ENCODE peak calls at places on chromosome 1, in four cellular contexts. C is K562, T is HepG2, W is SK-N-SH. H is an unnamed sample.

GRCh38 chr1:53125122-53125521 is 17.3 kb downstream of the SLC1A7 start:
- DNase-seq in T (no peak), C (no peak), W (no peak), H (no peak)

GRCh38 chr1:16028237-16029002 is 6.6 kb downstream of the CLCNKA start:
- DNase-seq in W (no peak), C (peak; percentile 43), T (no peak), H (no peak)

GRCh38 chr1:65527211-65527610 is 106.7 kb downstream of the LEPR start:
- DNase-seq in T (no peak), W (peak; percentile 70), C (no peak), H (no peak)

GRCh38 chr1:234638832-234639799 is 29.1 kb upstream of the IRF2BP2 start:
- DNase-seq in W (no peak), T (peak; percentile 98), C (no peak), H (no peak)

GRCh38 chr1:9996624-9997582 is at the start of gene RBP7:
- DNase-seq in W (peak; percentile 75), T (no peak), C (peak; percentile 69), H (no peak)

GRCh38 chr1:245225267-245225666 is 70.5 kb downstream of the KIF26B start:
- DNase-seq in W (no peak), C (no peak), T (no peak), H (no peak)

GRCh38 chr1:41313661-41314131 is 47.5 kb upstream of the FOXO6 start:
- DNase-seq in C (peak; percentile 71), T (peak; percentile 24), W (peak; percentile 47), H (no peak)

GRCh38 chr1:167629681-167630567 is at the start of gene RCSD1:
- DNase-seq in W (peak; percentile 78), C (peak; percentile 91), T (no peak), H (no peak)

GRCh38 chr1:156692958-156693857 is 12.2 kb downstream of the CRABP2 start:
- DNase-seq in W (no peak), T (peak; percentile 23), C (peak; percentile 80), H (no peak)

GRCh38 chr1:230361941-230362340 is 64.2 kb downstream of the PGBD5 start:
- DNase-seq in W (peak; percentile 47), C (no peak), T (no peak), H (no peak)

GRCh38 chr1:22315315-22316078 is 136.2 kb upstream of the ZBTB40 start:
- DNase-seq in T (no peak), W (peak; percentile 56), C (no peak), H (no peak)

GRCh38 chr1:187261637-187262036 is 432.9 kb downstream of the PLA2G4A start:
- DNase-seq in C (no peak), W (no peak), T (no peak), H (no peak)

GRCh38 chr1:183235503-183235902 is 49.4 kb downstream of the LAMC2 start:
- DNase-seq in W (no peak), T (no peak), C (no peak), H (no peak)

GRCh38 chr1:48916121-48917069 is 139.7 kb upstream of the BEND5 start:
- DNase-seq in W (peak; percentile 63), C (peak; percentile 41), T (peak; percentile 29), H (no peak)

GRCh38 chr1:235998812-235999211 is 66.1 kb downstream of the NID1 start:
- DNase-seq in W (no peak), C (no peak), T (no peak), H (peak; percentile 74)

GRCh38 chr1:208132287-208132882 is 111.8 kb downstream of the PLXNA2 start:
- DNase-seq in W (peak; percentile 72), C (peak; percentile 96), T (peak; percentile 54), H (peak; percentile 9)

GRCh38 chr1:36652011-36652410 is 169.3 kb upstream of the CSF3R start:
- DNase-seq in T (no peak), W (no peak), C (no peak), H (no peak)

GRCh38 chr1:173570370-173571030 is 32.4 kb downstream of the SLC9C2 start:
- DNase-seq in W (no peak), T (no peak), C (no peak), H (peak; percentile 9)

GRCh38 chr1:74729741-74730478 is 2.9 kb downstream of the CRYZ start:
- DNase-seq in T (peak; percentile 80), W (peak; percentile 16), C (peak; percentile 42), H (no peak)

GRCh38 chr1:43711524-43712386 is 4.4 kb downstream of the ST3GAL3 start:
- DNase-seq in T (no peak), C (no peak), W (no peak), H (no peak)
- TF ChIP-seq NFIC in T (no peak), C (no peak), W (no peak), H (no peak)

DNA sequence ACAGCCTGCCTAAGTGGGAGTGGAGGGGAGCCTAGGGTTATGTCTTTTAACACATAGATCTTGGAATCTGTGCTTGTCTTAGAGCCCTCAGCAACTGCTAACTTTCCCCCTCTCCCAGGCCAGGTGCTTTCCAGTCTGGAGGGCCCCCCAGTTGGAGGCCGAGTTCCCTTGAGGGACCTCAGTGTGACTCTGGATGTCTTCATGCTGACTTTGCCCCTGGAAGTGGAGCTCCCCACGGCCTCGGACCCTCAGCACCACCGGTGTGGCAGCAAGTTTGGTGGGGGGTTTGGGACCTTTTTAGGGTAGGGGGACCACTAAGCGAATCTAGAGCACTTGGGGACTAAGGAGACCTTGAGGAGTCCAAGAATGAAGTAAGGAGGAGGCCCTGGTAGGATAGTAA is 22.9 kb downstream of the HYI start:
- DNase-seq in W (no peak), T (no peak), C (no peak), H (no peak)
- TF ChIP-seq NFIC in W (no peak), T (no peak), C (no peak), H (no peak)

GRCh38 chr1:160432371-160432786 is 32.0 kb downstream of the VANGL2 start:
- DNase-seq in C (no peak), W (no peak), T (no peak), H (peak; percentile 92)
- TF ChIP-seq NFIC in C (no peak), W (no peak), T (no peak), H (peak; percentile 86)

GRCh38 chr1:12592496-12592895 is 25.5 kb downstream of the DHRS3 start:
- DNase-seq in C (no peak), T (no peak), W (no peak), H (no peak)

GRCh38 chr1:12593621-12594066 is 24.4 kb downstream of the DHRS3 start:
- DNase-seq in C (no peak), W (no peak), T (no peak), H (no peak)

GRCh38 chr1:12588695-12589094 is 29.3 kb downstream of the DHRS3 start:
- DNase-seq in T (no peak), W (no peak), C (no peak), H (no peak)

GRCh38 chr1:12594490-12594889 is 23.5 kb downstream of the DHRS3 start:
- DNase-seq in C (no peak), T (no peak), W (no peak), H (no peak)

DNA sequence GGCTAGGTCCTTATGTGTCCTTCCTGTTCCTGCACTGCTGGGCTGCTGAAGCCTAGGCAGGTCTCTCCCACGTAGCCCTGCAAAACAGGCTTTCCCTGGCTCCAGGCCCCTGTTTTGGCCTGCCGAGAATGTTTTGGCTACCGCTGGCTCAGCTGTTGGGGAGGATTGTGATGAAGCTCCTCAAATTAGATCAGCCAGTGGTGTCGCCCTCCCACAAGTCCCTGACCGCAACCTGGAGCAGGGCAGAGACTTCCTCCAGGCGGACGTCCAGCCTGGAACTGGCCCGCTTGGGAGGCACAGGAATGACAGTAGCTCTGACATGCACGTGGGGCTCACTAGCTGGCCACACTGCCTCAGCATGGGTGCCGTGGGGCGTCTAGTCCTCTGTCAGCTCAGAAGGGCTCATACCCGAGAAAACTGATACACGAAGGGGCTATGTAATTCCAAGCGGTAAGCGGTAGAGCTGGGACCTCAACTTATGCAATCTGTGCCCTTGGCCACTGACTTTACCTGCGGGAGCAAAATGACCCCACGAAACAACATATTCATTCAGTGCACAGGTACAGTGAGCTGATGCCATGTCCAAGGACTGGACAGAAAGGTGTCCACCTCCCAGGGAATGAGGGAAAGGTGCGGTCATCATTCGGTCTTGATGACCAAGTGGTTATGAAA is 26.6 kb downstream of the DHRS3 start:
- DNase-seq in W (no peak), T (no peak), C (no peak), H (no peak)
- TF ChIP-seq NFIC in W (no peak), T (no peak), C (no peak), H (no peak)

DNA sequence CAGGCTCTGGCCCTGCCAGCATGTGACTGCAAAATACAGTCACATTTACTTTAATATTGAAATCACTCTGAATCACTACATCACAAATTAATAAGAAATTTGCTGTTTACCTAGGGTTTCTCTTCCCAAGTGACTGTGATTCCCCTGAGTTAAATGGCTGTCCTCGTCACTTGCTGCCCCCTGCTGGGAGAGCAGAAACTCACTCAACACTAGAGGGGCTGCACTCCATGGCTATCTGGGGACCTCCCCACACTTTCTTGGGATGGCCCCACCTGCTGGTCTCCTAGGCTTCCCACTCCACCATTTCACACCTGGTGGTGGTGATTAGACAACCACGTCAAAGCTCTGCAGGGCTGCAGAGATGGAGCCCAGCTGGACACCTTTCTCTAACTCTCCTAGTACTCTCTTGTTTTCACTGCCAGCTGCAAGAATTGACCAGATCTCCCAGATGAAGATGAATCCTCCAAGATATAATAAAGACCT is 63.4 kb downstream of the CD2 start:
- DNase-seq in W (peak; percentile 58), C (peak; percentile 95), T (peak; percentile 76), H (no peak)
- TF ChIP-seq NFIC in W (no peak), C (no peak), T (no peak), H (peak; percentile 21)

GRCh38 chr1:90993245-90993644 is 28.6 kb downstream of the ZNF644 start:
- DNase-seq in C (no peak), W (no peak), T (no peak), H (no peak)
- TF ChIP-seq NFIC in C (no peak), W (no peak), T (no peak), H (no peak)

GRCh38 chr1:6385673-6386191 is 7.8 kb downstream of the ACOT7 start:
- DNase-seq in T (no peak), C (peak; percentile 57), W (peak; percentile 93), H (no peak)

GRCh38 chr1:6389971-6390370 is 3.6 kb downstream of the ACOT7 start:
- DNase-seq in W (no peak), C (no peak), T (no peak), H (no peak)

GRCh38 chr1:6384135-6384534 is 9.4 kb downstream of the ACOT7 start:
- DNase-seq in W (no peak), C (no peak), T (no peak), H (no peak)

GRCh38 chr1:6384962-6385672 is 8.4 kb downstream of the ACOT7 start:
- DNase-seq in T (no peak), C (no peak), W (peak; percentile 84), H (no peak)

GRCh38 chr1:6386371-6386949 is 7.1 kb downstream of the ACOT7 start:
- DNase-seq in C (no peak), T (no peak), W (no peak), H (no peak)
- TF ChIP-seq NFIC in C (no peak), T (no peak), W (no peak), H (no peak)

H was measured in GM12878.